ENCODE peak calls at places on chromosomes 3 and 15, in four cellular contexts. E, W, D and J are unnamed samples.

GRCh38 chr15:100877551-100877950 is 2.1 kb upstream of the ALDH1A3 start:
- DNase-seq in E (no peak), W (no peak), D (no peak), J (no peak)

GRCh38 chr3:15538345-15538744 is 16.8 kb upstream of the COLQ start:
- DNase-seq in E (no peak), W (no peak), D (no peak), J (no peak)

GRCh38 chr3:179558742-179559364 is 3.9 kb upstream of the ACTL6A start:
- DNase-seq in E (peak), W (peak), D (peak), J (peak)

GRCh38 chr3:138673641-138674040 is 65.1 kb downstream of the FAIM start:
- DNase-seq in W (no peak), E (no peak), D (peak), J (peak)

GRCh38 chr3:20023663-20024417 is 11.8 kb upstream of the PP2D1 start:
- DNase-seq in E (no peak), D (no peak), W (peak), J (peak)

GRCh38 chr15:95958417-95958816 is 372.1 kb upstream of the NR2F2 start:
- DNase-seq in E (no peak), D (no peak), W (no peak), J (no peak)

GRCh38 chr3:44682182-44682896 is 30.1 kb upstream of the ZNF502 start:
- DNase-seq in D (no peak), E (no peak), W (no peak), J (no peak)

GRCh38 chr15:41494190-41494921 is 682 bp downstream of the ITPKA start:
- DNase-seq in D (peak), E (no peak), W (peak), J (peak)

GRCh38 chr3:133933097-133934024 is 37.7 kb upstream of the RAB6B start:
- DNase-seq in D (no peak), E (peak), W (no peak), J (peak)

GRCh38 chr3:197197334-197197733 is 101.1 kb downstream of the DLG1 start:
- DNase-seq in W (no peak), D (no peak), E (no peak), J (no peak)

GRCh38 chr15:85704021-85704420 is 90.7 kb downstream of the KLHL25 start:
- DNase-seq in E (no peak), D (no peak), W (no peak), J (no peak)

GRCh38 chr3:57815034-57815433 is 58.9 kb downstream of the SLMAP start:
- DNase-seq in W (no peak), D (no peak), E (no peak), J (no peak)

GRCh38 chr15:95693917-95694316 is 636.6 kb upstream of the NR2F2 start:
- DNase-seq in D (no peak), E (no peak), W (no peak), J (no peak)

GRCh38 chr15:73142802-73143762 is 90.8 kb downstream of the NEO1 start:
- DNase-seq in D (no peak), W (no peak), E (no peak), J (no peak)

GRCh38 chr15:24856397-24857093 is 98.2 kb upstream of the SNRPN start:
- DNase-seq in D (peak), W (peak), E (no peak), J (no peak)

GRCh38 chr3:143266936-143267335 is 147.4 kb downstream of the CHST2 start:
- DNase-seq in E (no peak), D (no peak), W (no peak), J (no peak)

GRCh38 chr15:88804257-88804656 is 1.0 kb downstream of the ACAN start:
- DNase-seq in D (no peak), E (no peak), W (no peak), J (no peak)

GRCh38 chr15:88803920-88804247 is 648 bp downstream of the ACAN start:
- DNase-seq in D (peak), E (no peak), W (no peak), J (no peak)

GRCh38 chr15:88802991-88803240 is 320 bp upstream of the ACAN start:
- DNase-seq in D (no peak), W (no peak), E (no peak), J (no peak)

GRCh38 chr15:88802250-88802990 is 816 bp upstream of the ACAN start:
- DNase-seq in E (no peak), W (no peak), D (no peak), J (no peak)

DNA sequence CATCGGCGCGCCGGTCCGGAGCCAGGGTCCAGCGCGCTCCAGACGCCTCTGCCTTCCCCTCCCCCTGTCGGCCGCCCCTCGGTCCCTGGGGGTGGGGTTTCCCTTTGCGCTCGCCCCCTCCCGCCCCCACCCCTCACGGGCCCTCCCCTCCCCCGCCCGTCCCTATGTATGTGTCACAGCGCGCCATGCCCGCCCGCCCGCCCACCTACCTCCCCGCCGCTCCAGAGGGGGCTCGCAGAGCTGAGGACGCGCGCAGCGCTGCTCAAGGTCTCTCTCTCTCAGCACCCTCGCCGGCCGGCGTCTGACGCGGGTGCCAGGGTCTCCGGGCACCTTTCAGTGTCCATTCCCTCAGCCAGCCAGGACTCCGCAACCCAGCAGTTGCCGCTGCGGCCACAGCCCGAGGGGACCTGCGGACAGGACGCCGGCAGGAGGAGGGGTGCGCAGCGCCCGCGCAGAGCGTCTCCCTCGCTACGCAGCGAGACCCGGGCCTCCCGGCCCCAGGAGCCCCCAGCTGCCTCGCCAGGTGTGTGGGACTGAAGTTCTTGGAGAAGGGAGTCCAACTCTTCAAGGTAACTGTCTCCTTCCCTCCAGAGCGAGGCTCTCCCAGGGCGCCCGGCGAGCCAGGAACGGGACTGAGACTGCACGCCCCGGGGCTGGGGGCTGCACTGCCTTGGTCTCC is at the start of gene ACAN:
- DNase-seq in E (no peak), W (no peak), D (peak), J (no peak)
- H3K4me3 ChIP-seq in E (peak), W (peak), D (peak), J (no peak)

DNA sequence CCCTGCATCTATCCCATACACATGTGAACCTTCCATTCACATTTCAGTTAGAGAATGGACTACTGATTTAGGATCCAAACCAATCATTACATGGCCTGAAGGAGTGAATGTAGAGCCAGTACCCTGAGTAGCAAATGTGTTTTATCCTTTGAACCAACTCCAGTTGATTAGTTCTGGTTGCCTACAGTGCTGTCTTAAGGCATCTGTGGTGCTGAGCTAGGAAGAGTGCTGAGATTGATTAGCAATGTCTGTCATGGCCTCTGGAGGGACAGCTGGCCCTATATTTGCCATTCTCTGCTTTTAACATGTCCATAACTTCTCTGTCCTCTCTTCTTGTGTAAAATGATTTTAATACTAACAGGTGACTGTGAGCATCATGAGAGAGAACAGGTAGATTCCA is 11.1 kb downstream of the LRTM1 start:
- DNase-seq in D (no peak), W (no peak), E (no peak), J (no peak)
- TF ChIP-seq CTCF in D (no peak), W (no peak), E (no peak), J (no peak)

DNA sequence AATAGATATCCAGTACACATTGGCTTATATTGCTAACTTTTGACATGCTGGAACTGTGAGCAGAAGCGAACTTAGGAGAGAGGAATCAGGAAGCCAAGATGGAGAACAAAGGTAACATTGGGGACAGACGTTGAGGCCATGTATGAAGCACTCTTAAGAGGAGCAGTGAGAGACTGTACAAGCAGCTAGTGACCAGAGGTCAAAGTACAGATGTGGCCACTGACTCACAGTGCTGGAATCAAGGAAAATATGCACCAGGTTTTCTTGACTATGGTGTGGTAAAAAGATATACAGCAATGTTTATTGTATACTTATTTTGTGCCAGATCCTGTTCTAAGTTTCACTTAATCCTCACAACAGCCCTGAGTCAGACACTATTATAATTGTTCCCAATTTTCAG is 2.0 kb upstream of the IL20RB start:
- DNase-seq in W (peak), E (no peak), D (no peak), J (peak)
- H3K27ac ChIP-seq in W (peak), E (no peak), D (no peak), J (peak)

GRCh38 chr15:67063689-67064606 is 1.5 kb upstream of the SMAD3 start:
- DNase-seq in D (peak), E (no peak), W (peak), J (peak)
- H3K4me3 ChIP-seq in D (peak), E (peak), W (peak), J (peak)

GRCh38 chr15:37121492-37121891 is 21.1 kb upstream of the MEIS2 start:
- DNase-seq in E (no peak), W (no peak), D (no peak), J (no peak)
- TF ChIP-seq CTCF in E (no peak), W (no peak), D (no peak), J (no peak)

DNA sequence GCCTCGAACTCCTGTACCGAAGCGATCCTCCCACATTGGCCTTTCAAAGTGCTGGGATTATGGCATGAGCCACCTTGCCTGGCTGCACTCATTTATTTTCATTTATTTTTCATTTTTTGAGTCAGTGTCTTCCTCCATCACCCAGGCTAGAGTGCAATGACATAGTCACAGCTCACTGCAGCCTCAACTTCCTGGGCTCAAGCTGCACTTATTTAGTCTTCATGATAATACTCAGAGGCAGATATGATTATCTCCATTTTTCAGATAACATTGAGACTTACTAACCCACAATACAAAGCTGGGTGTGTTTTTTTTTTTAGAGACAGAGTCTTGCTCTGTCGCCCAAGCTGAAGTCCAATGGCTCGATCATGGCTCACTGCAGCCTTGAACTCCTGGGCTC is 10.0 kb downstream of the PRKCI start:
- DNase-seq in E (no peak), D (no peak), W (no peak), J (no peak)
- H3K27ac ChIP-seq in E (no peak), D (peak), W (no peak), J (no peak)

GRCh38 chr3:13348671-13349396 is 71.3 kb downstream of the NUP210 start:
- DNase-seq in W (no peak), D (peak), E (no peak), J (no peak)
- H3K4me3 ChIP-seq in W (no peak), D (peak), E (no peak), J (no peak)